ENCODE peak calls at places on chromosomes 16 and 17, in seven cellular contexts. L is tibial nerve; S is CD8-positive, alpha-beta T cell; P is cardiac muscle cell; B is NT2/D1; M is mesendoderm; Z is vagina. G is an unnamed sample.

GRCh38 chr17:66540131-66540781 is 237.8 kb downstream of the PRKCA start:
- DNase-seq in S (no peak), L (peak; percentile 38), M (peak; percentile 49), Z (no peak), B (peak; percentile 22), P (no peak), G (no peak)

GRCh38 chr16:12002447-12003006 is 26.0 kb downstream of the SNX29 start:
- DNase-seq in S (no peak), Z (no peak), M (no peak), P (peak; percentile 58), L (no peak), B (no peak), G (no peak)

GRCh38 chr17:2397247-2398171 is 3.4 kb downstream of the MNT start:
- DNase-seq in S (no peak), B (no peak), M (no peak), L (no peak), P (no peak), Z (no peak), G (peak; percentile 54)

GRCh38 chr17:51761105-51761504 is 397.4 kb downstream of the CA10 start:
- DNase-seq in Z (no peak), M (no peak), B (no peak), S (no peak), P (no peak), L (no peak), G (no peak)

GRCh38 chr17:66724581-66725341 is 110.2 kb upstream of the CACNG5 start:
- DNase-seq in P (no peak), Z (no peak), S (no peak), B (no peak), M (no peak), L (no peak), G (no peak)

GRCh38 chr16:70736454-70737376 is 50.9 kb upstream of the MTSS2 start:
- DNase-seq in Z (no peak), P (no peak), L (no peak), M (no peak), B (no peak), S (peak; percentile 30), G (no peak)

GRCh38 chr16:89172901-89173628 is 1.5 kb downstream of the CDH15 start:
- DNase-seq in L (no peak), Z (no peak), B (no peak), S (no peak), M (no peak), P (no peak), G (no peak)

GRCh38 chr17:15261063-15261817 is 3.9 kb downstream of the PMP22 start:
- DNase-seq in S (no peak), B (no peak), M (peak; percentile 79), P (peak; percentile 80), Z (peak; percentile 89), L (peak; percentile 32), G (no peak)

GRCh38 chr17:35891273-35891672 is 11.1 kb upstream of the CCL5 start:
- DNase-seq in L (no peak), P (no peak), M (no peak), Z (no peak), S (no peak), B (no peak), G (no peak)

GRCh38 chr17:8855477-8856204 is 11.8 kb downstream of the PIK3R6 start:
- DNase-seq in P (no peak), B (no peak), M (no peak), S (no peak), L (no peak), Z (no peak), G (no peak)

GRCh38 chr17:82653651-82654528 is 5.6 kb upstream of the WDR45B start:
- DNase-seq in Z (no peak), M (no peak), L (no peak), P (no peak), B (no peak), S (no peak), G (no peak)

GRCh38 chr17:38982858-38983746 is 15.9 kb upstream of the FBXO47 start:
- DNase-seq in B (peak; percentile 50), L (peak; percentile 69), P (peak; percentile 79), M (peak; percentile 70), S (peak; percentile 21), Z (no peak), G (no peak)

GRCh38 chr17:44840274-44840673 is 7.4 kb upstream of the HIGD1B start:
- DNase-seq in M (no peak), P (no peak), S (no peak), Z (no peak), L (no peak), B (no peak), G (no peak)

GRCh38 chr16:71848622-71849021 is 2.8 kb downstream of the ATXN1L start:
- DNase-seq in M (no peak), S (no peak), L (no peak), B (no peak), Z (no peak), P (no peak), G (no peak)

GRCh38 chr17:18997650-18998196 is 6.8 kb downstream of the FAM83G start:
- DNase-seq in L (no peak), S (no peak), B (no peak), Z (no peak), P (no peak), M (no peak), G (no peak)

GRCh38 chr16:104828-105374 is 26.9 kb downstream of the MPG start:
- DNase-seq in S (no peak), L (no peak), B (no peak), P (no peak), M (no peak), Z (no peak), G (no peak)

GRCh38 chr17:71801301-71801700 is 319.5 kb upstream of the SOX9 start:
- DNase-seq in B (no peak), Z (no peak), M (no peak), S (no peak), L (no peak), P (no peak), G (no peak)

GRCh38 chr17:47685556-47686275 is 8.2 kb upstream of the TBKBP1 start:
- DNase-seq in Z (no peak), P (no peak), S (no peak), B (no peak), L (no peak), M (no peak), G (no peak)

GRCh38 chr17:9468937-9469336 is 106.7 kb downstream of the STX8 start:
- DNase-seq in B (no peak), P (no peak), S (no peak), M (no peak), L (no peak), Z (no peak), G (no peak)

GRCh38 chr16:15855704-15856003 is 1.2 kb downstream of the MYH11 start:
- DNase-seq in S (no peak), Z (no peak), B (no peak), P (no peak), L (no peak), M (no peak), G (no peak)

GRCh38 chr16:27745348-27745747 is 195.4 kb downstream of the KATNIP start:
- DNase-seq in L (no peak), P (no peak), M (peak; percentile 51), B (no peak), S (no peak), Z (no peak), G (no peak)

GRCh38 chr16:67942200-67942509 is 1.8 kb downstream of the LCAT start:
- DNase-seq in B (peak; percentile 30), P (peak; percentile 68), M (peak; percentile 75), S (no peak), L (no peak), Z (no peak), G (no peak)

GRCh38 chr17:47072881-47073280 is 93.8 kb upstream of the RPRML start:
- DNase-seq in P (no peak), Z (no peak), L (peak; percentile 13), B (no peak), M (no peak), S (no peak), G (no peak)

GRCh38 chr16:14358697-14359305 is 271.3 kb downstream of the PARN start:
- DNase-seq in L (no peak), M (no peak), S (no peak), Z (no peak), P (no peak), B (no peak), G (no peak)
- H3K4me1 ChIP-seq in L (peaks cover 11% of the 10 kb centered on the region), M (peaks cover 4% of the 10 kb centered on the region), S (no peaks in the 10 kb centered on the region), Z (peaks cover 36% of the 10 kb centered on the region), P (no peaks in the 10 kb centered on the region), B (peaks cover 8% of the 10 kb centered on the region), G (no peaks in the 10 kb centered on the region)

GRCh38 chr17:7840875-7841274 is 6.9 kb downstream of the KDM6B start:
- DNase-seq in L (no peak), Z (no peak), B (no peak), P (no peak), S (no peak), M (no peak), G (no peak)

GRCh38 chr17:7842380-7842949 is 8.4 kb downstream of the KDM6B start:
- DNase-seq in B (no peak), M (peak; percentile 45), Z (peak; percentile 96), P (no peak), L (peak; percentile 67), S (peak; percentile 83), G (peak; percentile 82)

GRCh38 chr17:7840441-7840840 is 6.4 kb downstream of the KDM6B start:
- DNase-seq in M (no peak), L (no peak), B (no peak), S (no peak), P (no peak), Z (no peak), G (no peak)

GRCh38 chr17:7841622-7842379 is 7.8 kb downstream of the KDM6B start:
- DNase-seq in S (peak; percentile 86), B (peak; percentile 76), L (peak; percentile 89), M (peak; percentile 94), P (peak; percentile 99), Z (peak; percentile 94), G (peak; percentile 94)

GRCh38 chr17:7841309-7841621 is 7.2 kb downstream of the KDM6B start:
- DNase-seq in P (peak; percentile 52), L (no peak), S (no peak), B (no peak), M (no peak), Z (no peak), G (no peak)
- H3K4me1 ChIP-seq in P (peaks cover 29% of the 10 kb centered on the region), L (peaks cover 76% of the 10 kb centered on the region), S (peaks cover 67% of the 10 kb centered on the region), B (peaks cover 13% of the 10 kb centered on the region), M (peaks cover 8% of the 10 kb centered on the region), Z (peaks cover 87% of the 10 kb centered on the region), G (peaks cover 20% of the 10 kb centered on the region)

DNA sequence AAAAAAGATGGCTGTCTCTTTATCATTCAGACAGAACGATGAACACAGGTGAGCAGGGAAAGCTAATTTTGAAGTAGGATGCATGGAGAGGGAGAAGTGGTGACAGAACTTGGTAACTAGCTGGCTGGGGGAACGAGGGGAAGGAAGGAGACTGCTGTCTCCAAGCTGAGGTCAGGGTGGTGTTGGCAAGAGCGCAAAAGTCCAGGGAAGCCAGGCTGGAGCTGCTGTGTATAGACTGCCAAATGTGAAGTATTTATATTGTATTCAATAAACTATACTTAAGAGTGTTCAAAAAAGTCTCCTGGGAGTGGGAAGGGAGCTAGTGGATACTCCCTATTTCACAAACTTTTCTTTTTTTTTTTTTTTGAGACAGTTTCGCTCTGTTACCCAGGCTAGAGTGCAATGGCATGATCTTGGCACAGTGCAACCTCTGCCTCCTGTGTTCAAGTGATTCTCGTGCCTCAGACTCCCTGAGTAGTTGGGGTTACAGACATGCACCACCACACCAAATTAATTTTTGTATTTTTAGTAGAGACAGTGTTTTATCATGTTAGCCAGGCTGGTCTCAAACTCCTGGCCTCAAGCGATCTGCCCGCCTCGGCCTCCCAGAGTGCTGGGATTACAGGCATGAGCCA is 8.2 kb downstream of the TMEM106A start:
- DNase-seq in L (no peak), Z (no peak), B (no peak), M (no peak), S (no peak), P (no peak), G (no peak)
- H3K4me1 ChIP-seq in L (no peaks in the 10 kb centered on the region), Z (no peaks in the 10 kb centered on the region), B (no peaks in the 10 kb centered on the region), M (no peaks in the 10 kb centered on the region), S (peaks cover 17% of the 10 kb centered on the region), P (no peaks in the 10 kb centered on the region), G (peaks cover 24% of the 10 kb centered on the region)

GRCh38 chr16:35569413-35569812 is 2110.0 kb downstream of the TP53TG3F start:
- DNase-seq in Z (no peak), P (no peak), L (no peak), S (no peak), M (no peak), B (no peak), G (peak; percentile 79)
- H3K4me1 ChIP-seq in Z (no peaks in the 10 kb centered on the region), P (no peaks in the 10 kb centered on the region), L (no peaks in the 10 kb centered on the region), S (no peaks in the 10 kb centered on the region), M (no peaks in the 10 kb centered on the region), B (no peaks in the 10 kb centered on the region), G (no peaks in the 10 kb centered on the region)